ENCODE peak calls at places on chromosomes 2 and 18, in four cellular contexts. I, C, U and N are unnamed samples.
A peak's percentile ranks its signal among the peaks of the same experiment; 100 is the strongest.

GRCh38 chr2:233115121-233115520 is 55.0 kb downstream of the INPP5D start:
- DNase-seq in C (no peak), U (no peak), I (no peak), N (no peak)

GRCh38 chr2:153873062-153874048 is 1.6 kb downstream of the GALNT13 start:
- DNase-seq in U (no peak), I (no peak), C (no peak), N (no peak)

GRCh38 chr18:77501266-77501665 is 251.6 kb downstream of the GALR1 start:
- DNase-seq in U (no peak), C (no peak), I (no peak), N (no peak)

GRCh38 chr2:157971702-157972101 is 95.6 kb upstream of the ACVR1 start:
- DNase-seq in U (no peak), I (no peak), C (no peak), N (no peak)

GRCh38 chr2:135615404-135615803 is 84.1 kb downstream of the R3HDM1 start:
- DNase-seq in U (no peak), I (no peak), C (no peak), N (no peak)

GRCh38 chr2:142041105-142041504 is 89.7 kb downstream of the LRP1B start:
- DNase-seq in I (no peak), C (peak; percentile 49), U (no peak), N (no peak)

GRCh38 chr2:101741775-101742520 is 44.4 kb downstream of the MAP4K4 start:
- DNase-seq in U (no peak), I (peak; percentile 68), C (no peak), N (no peak)

GRCh38 chr18:6629635-6630140 is 99.8 kb upstream of the ARHGAP28 start:
- DNase-seq in C (peak; percentile 40), U (no peak), I (no peak), N (no peak)

GRCh38 chr18:52087140-52087539 is 252.9 kb upstream of the DCC start:
- DNase-seq in C (no peak), U (no peak), I (no peak), N (no peak)

GRCh38 chr2:156593011-156593921 is 157.1 kb downstream of the GPD2 start:
- DNase-seq in I (no peak), U (no peak), C (no peak), N (no peak)

GRCh38 chr2:232330068-232330999 is 48.2 kb upstream of the ALPP start:
- DNase-seq in C (no peak), I (no peak), U (no peak), N (no peak)

DNA sequence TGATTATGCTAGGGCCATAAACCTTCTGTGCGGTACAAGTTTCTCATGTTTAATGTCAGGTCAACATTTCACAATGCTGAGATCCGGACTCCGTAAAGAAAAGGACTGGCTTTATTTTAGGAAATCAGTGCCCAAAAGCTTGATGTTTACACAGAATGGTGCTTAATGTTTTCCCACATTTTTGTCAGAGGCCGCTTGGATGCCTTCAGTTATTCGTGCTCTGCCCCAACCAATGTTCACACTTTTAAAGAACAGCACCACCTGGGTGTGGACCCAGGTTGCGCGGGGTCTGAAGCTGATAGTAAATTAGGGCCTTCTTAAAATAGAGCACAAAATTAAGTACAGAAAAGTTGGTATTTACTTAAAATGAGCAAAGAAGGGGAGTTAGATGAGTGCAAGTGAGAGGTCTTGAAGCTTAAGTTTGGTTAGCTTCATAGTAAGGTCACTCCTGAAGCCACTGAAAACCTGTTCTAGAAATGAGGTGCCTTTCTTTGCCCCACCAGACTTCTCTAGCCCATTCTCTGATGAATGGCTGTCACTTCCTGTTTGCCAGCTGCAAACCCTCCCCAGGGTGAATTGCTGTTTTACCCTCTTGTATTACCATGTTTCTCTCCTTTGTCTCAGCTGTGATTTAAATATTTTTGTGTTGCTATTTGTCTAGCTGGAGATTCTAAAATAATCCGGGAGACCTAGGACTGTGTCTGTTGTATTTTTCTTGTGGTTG is 20.5 kb downstream of the SLC3A1 start:
- DNase-seq in C (no peak), I (no peak), U (no peak), N (no peak)
- TF ChIP-seq CTCF in C (peak; percentile 22), I (no peak), U (peak; percentile 12), N (no peak)

GRCh38 chr18:58529714-58530354 is 99.1 kb downstream of the ALPK2 start:
- DNase-seq in C (peak; percentile 60), I (peak; percentile 49), U (peak; percentile 49), N (peak; percentile 59)
- TF ChIP-seq CTCF in C (peak; percentile 80), I (peak; percentile 74), U (peak; percentile 87), N (peak; percentile 83)

DNA sequence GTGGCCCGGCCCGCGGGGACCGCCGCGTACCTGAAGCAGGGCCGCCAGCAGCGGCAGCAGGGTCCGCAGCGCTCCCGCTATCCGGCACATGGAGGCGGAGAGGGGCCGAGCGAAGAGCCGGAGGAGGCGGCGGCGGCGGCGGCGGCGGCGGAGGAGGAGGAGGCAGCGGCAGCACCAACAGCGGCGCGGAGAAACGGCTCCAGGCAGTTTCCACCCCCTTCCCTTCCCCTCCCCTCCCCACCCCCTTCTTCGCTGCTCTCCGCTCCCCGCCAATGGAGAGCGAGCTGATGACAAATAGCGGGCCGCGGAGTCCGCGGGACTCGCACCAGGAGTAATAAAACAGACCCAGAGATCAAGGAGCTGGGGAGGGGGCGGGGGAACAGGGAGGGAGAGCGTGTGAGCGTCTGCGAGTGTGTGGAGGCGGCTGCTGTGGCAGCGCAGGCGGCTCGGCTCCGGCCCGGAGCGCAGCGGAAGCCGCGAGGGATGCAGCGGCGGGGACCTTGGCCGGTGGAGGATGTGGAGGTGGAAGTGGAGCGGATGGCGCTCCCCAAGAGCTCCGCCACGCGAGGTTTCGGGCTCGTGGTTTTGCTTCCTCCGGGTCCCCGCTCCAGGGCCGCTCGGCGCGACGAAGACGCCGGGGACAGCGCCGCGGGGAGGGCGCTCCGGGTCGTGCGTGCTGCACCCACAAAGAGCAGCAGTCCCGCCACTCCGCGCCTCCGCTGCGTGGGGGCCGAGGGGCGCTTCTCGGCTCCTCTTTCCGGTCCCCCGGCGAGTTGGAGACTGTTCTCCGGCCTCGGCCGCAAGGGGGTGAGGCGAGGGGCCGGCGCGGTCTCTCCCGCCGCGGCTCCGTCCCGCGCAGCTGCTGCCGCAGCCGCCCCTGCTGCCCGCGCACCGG is at the start of gene CDH2:
- DNase-seq in I (peak; percentile 79), U (peak; percentile 65), C (peak; percentile 75), N (peak; percentile 52)
- TF ChIP-seq CTCF in I (peak; percentile 20), U (peak; percentile 3), C (peak; percentile 20), N (no peak)

GRCh38 chr18:2482711-2483475 is 88.4 kb downstream of the METTL4 start:
- DNase-seq in I (no peak), C (no peak), U (no peak), N (no peak)

GRCh38 chr18:2478662-2479061 is 92.6 kb downstream of the METTL4 start:
- DNase-seq in C (no peak), U (no peak), I (no peak), N (no peak)

GRCh38 chr18:2486426-2486825 is 84.9 kb downstream of the METTL4 start:
- DNase-seq in U (no peak), I (no peak), C (no peak), N (no peak)

GRCh38 chr18:2480536-2480935 is 90.8 kb downstream of the METTL4 start:
- DNase-seq in I (no peak), C (no peak), U (no peak), N (no peak)
- TF ChIP-seq CTCF in I (no peak), C (no peak), U (no peak), N (no peak)